ENCODE peak calls at places on chromosomes 16 and 17, in six cellular contexts. One of them, this sample, is unnamed.

GRCh38 chr17:76427457-76428231 is 25.3 kb downstream of the UBE2O start:
- DNase-seq in stimulated activated CD4-positive, alpha-beta T cell treated with anti-CD3 and anti-CD28 coated beads, Interleukin-2, amount 100 ng/mL, for 24 hours: no peak
- DNase-seq in GM12891: no peak
- DNase-seq in hypothalamus: no peak
- DNase-seq in NCI-H1092: no peak
- DNase-seq in mucosa of gallbladder: no peak
- DNase-seq in this sample: no peak

GRCh38 chr17:77184474-77184873 is 43.7 kb downstream of the SEC14L1 start:
- DNase-seq in stimulated activated CD4-positive, alpha-beta T cell treated with anti-CD3 and anti-CD28 coated beads, Interleukin-2, amount 100 ng/mL, for 24 hours: no peak
- DNase-seq in GM12891: no peak
- DNase-seq in hypothalamus: no peak
- DNase-seq in NCI-H1092: no peak
- DNase-seq in mucosa of gallbladder: no peak
- DNase-seq in this sample: no peak

GRCh38 chr17:76422406-76422805 is 30.5 kb downstream of the UBE2O start:
- DNase-seq in stimulated activated CD4-positive, alpha-beta T cell treated with anti-CD3 and anti-CD28 coated beads, Interleukin-2, amount 100 ng/mL, for 24 hours: no peak
- DNase-seq in GM12891: no peak
- DNase-seq in hypothalamus: no peak
- DNase-seq in NCI-H1092: no peak
- DNase-seq in mucosa of gallbladder: no peak
- DNase-seq in this sample: no peak

GRCh38 chr16:58299757-58300349 is 5.0 kb upstream of the PRSS54 start:
- DNase-seq in stimulated activated CD4-positive, alpha-beta T cell treated with anti-CD3 and anti-CD28 coated beads, Interleukin-2, amount 100 ng/mL, for 24 hours: peak; percentile 31
- DNase-seq in GM12891: no peak
- DNase-seq in hypothalamus: no peak
- DNase-seq in NCI-H1092: no peak
- DNase-seq in mucosa of gallbladder: no peak
- DNase-seq in this sample: no peak

GRCh38 chr16:48295493-48296281 is 48.3 kb upstream of the ABCC11 start:
- DNase-seq in stimulated activated CD4-positive, alpha-beta T cell treated with anti-CD3 and anti-CD28 coated beads, Interleukin-2, amount 100 ng/mL, for 24 hours: no peak
- DNase-seq in GM12891: no peak
- DNase-seq in hypothalamus: no peak
- DNase-seq in NCI-H1092: no peak
- DNase-seq in mucosa of gallbladder: peak; percentile 20
- DNase-seq in this sample: no peak

GRCh38 chr17:40092581-40092980 is 7.8 kb downstream of the NR1D1 start:
- DNase-seq in stimulated activated CD4-positive, alpha-beta T cell treated with anti-CD3 and anti-CD28 coated beads, Interleukin-2, amount 100 ng/mL, for 24 hours: no peak
- DNase-seq in GM12891: no peak
- DNase-seq in hypothalamus: peak; percentile 48
- DNase-seq in NCI-H1092: no peak
- DNase-seq in mucosa of gallbladder: no peak
- DNase-seq in this sample: no peak

GRCh38 chr16:53732296-53732929 is 28.5 kb downstream of the FTO start:
- DNase-seq in stimulated activated CD4-positive, alpha-beta T cell treated with anti-CD3 and anti-CD28 coated beads, Interleukin-2, amount 100 ng/mL, for 24 hours: no peak
- DNase-seq in GM12891: no peak
- DNase-seq in hypothalamus: no peak
- DNase-seq in NCI-H1092: no peak
- DNase-seq in mucosa of gallbladder: no peak
- DNase-seq in this sample: no peak

GRCh38 chr16:66399930-66400329 is 27.2 kb upstream of the BEAN1 start:
- DNase-seq in stimulated activated CD4-positive, alpha-beta T cell treated with anti-CD3 and anti-CD28 coated beads, Interleukin-2, amount 100 ng/mL, for 24 hours: no peak
- DNase-seq in GM12891: no peak
- DNase-seq in hypothalamus: no peak
- DNase-seq in NCI-H1092: peak; percentile 65
- DNase-seq in mucosa of gallbladder: no peak
- DNase-seq in this sample: no peak

GRCh38 chr16:77732241-77732946 is 10.1 kb downstream of the NUDT7 start:
- DNase-seq in stimulated activated CD4-positive, alpha-beta T cell treated with anti-CD3 and anti-CD28 coated beads, Interleukin-2, amount 100 ng/mL, for 24 hours: no peak
- DNase-seq in GM12891: no peak
- DNase-seq in hypothalamus: no peak
- DNase-seq in NCI-H1092: no peak
- DNase-seq in mucosa of gallbladder: no peak
- DNase-seq in this sample: no peak

GRCh38 chr17:79836952-79837887 is 2.0 kb downstream of the CBX4 start:
- DNase-seq in stimulated activated CD4-positive, alpha-beta T cell treated with anti-CD3 and anti-CD28 coated beads, Interleukin-2, amount 100 ng/mL, for 24 hours: peak; percentile 63
- DNase-seq in GM12891: peak; percentile 85
- DNase-seq in hypothalamus: no peak
- DNase-seq in NCI-H1092: no peak
- DNase-seq in mucosa of gallbladder: peak; percentile 86
- DNase-seq in this sample: peak; percentile 35

GRCh38 chr17:78793415-78793814 is 11.3 kb upstream of the CYTH1 start:
- DNase-seq in stimulated activated CD4-positive, alpha-beta T cell treated with anti-CD3 and anti-CD28 coated beads, Interleukin-2, amount 100 ng/mL, for 24 hours: no peak
- DNase-seq in GM12891: no peak
- DNase-seq in hypothalamus: no peak
- DNase-seq in NCI-H1092: no peak
- DNase-seq in mucosa of gallbladder: no peak
- DNase-seq in this sample: no peak

This sample was measured in activated CD8-positive, alpha-beta memory T cell treated with anti-CD3 and anti-CD28 coated beads for 48 hours.